ENCODE peak calls at places on chromosomes 4 and X, in nine cellular contexts. S is effector memory CD4-positive, alpha-beta T cell; A is mammary epithelial cell; H is GM23248; O is sigmoid colon; B is CD4-positive, alpha-beta memory T cell; K is ascending aorta; I is CD8-positive, alpha-beta memory T cell; M is upper lobe of right lung. N is an unnamed sample. For H3K4me1, the result is how much of the 10 kb centered on the place peaks cover.

GRCh38 chrX:30275498-30275897 is 28.6 kb downstream of the MAGEB1 start:
- DNase-seq in S (no peak), A (peak), H (peak), O (no peak), B (no peak), K (no peak), I (no peak), M (no peak), N (no peak)

GRCh38 chrX:2423293-2423692 is 77.5 kb downstream of the DHRSX start:
- DNase-seq in S (no peak), A (peak), H (peak), O (no peak), B (no peak), K (no peak), I (no peak), M (no peak), N (no peak)

GRCh38 chrX:40855411-40855810 is 120.1 kb upstream of the MED14 start:
- DNase-seq in S (no peak), A (peak), H (peak), O (no peak), B (no peak), K (no peak), I (no peak), M (no peak), N (no peak)

GRCh38 chr4:155629183-155629825 is 37.3 kb upstream of the GUCY1A1 start:
- DNase-seq in S (no peak), A (peak), H (peak), O (no peak), B (no peak), K (no peak), I (no peak), M (no peak), N (no peak)

GRCh38 chrX:54977387-54977786 is 16.6 kb downstream of the PFKFB1 start:
- DNase-seq in S (no peak), A (no peak), H (no peak), O (no peak), B (no peak), K (no peak), I (no peak), M (no peak), N (no peak)

GRCh38 chr4:78862314-78862737 is 76.9 kb downstream of the PAQR3 start:
- DNase-seq in S (no peak), A (no peak), H (no peak), O (no peak), B (no peak), K (no peak), I (no peak), M (no peak), N (no peak)

GRCh38 chr4:165440415-165440882 is 61.6 kb downstream of the CPE start:
- DNase-seq in S (no peak), A (peak), H (peak), O (no peak), B (no peak), K (no peak), I (no peak), M (no peak), N (no peak)

GRCh38 chr4:174152717-174153466 is 130.6 kb downstream of the FBXO8 start:
- DNase-seq in S (no peak), A (no peak), H (no peak), O (no peak), B (no peak), K (no peak), I (no peak), M (no peak), N (no peak)

GRCh38 chrX:118974908-118975671 is 672 bp downstream of the LONRF3 start:
- DNase-seq in S (peak), A (no peak), H (peak), O (peak), B (peak), K (no peak), I (peak), M (peak), N (no peak)

GRCh38 chr4:9898596-9899345 is 117.3 kb downstream of the DRD5 start:
- DNase-seq in S (no peak), A (peak), H (peak), O (no peak), B (no peak), K (no peak), I (no peak), M (no peak), N (peak)

GRCh38 chrX:102599084-102599949 is at the start of gene ARMCX5:
- DNase-seq in S (peak), A (peak), H (peak), O (peak), B (peak), K (no peak), I (peak), M (peak), N (peak)

GRCh38 chr4:186724861-186725419 is 1.3 kb upstream of the FAT1 start:
- DNase-seq in S (no peak), A (peak), H (peak), O (no peak), B (no peak), K (no peak), I (no peak), M (no peak), N (no peak)

GRCh38 chr4:87049508-87049907 is 114.7 kb downstream of the AFF1 start:
- DNase-seq in S (no peak), A (no peak), H (no peak), O (no peak), B (no peak), K (no peak), I (no peak), M (no peak), N (no peak)

GRCh38 chr4:1202526-1203378 is 30.4 kb upstream of the SPON2 start:
- DNase-seq in S (no peak), A (no peak), H (no peak), O (peak), B (no peak), K (no peak), I (no peak), M (peak), N (no peak)

DNA sequence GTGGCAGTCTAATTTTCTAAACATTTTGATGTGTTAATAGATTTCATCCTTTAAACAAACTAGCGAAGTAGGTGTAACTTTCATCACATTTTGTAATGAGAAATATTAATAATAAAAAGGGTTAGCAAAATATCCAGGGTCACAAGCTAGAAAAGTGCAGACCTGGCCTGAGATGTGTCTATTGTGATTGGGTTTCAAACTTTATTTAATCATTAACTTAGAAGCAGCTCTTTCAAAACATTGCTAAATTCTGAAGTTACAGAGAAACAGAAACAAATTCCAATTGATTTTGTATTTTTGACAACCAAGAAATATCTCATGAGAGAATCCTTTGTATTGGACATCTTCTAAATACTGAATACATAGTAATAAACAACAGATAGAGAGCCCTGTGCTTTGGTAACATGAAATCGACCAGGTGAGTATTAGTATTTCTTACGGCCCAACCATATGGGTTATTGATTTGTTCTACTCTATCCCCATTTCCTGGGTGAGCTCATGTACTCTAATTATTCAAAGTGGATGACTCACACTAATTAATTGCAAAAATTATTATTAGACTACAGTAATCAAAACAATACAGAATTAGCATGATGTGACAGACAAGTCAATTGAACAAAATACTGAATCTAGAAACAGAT is 1093.8 kb upstream of the AGA start:
- DNase-seq in S (no peak), A (no peak), H (no peak), O (no peak), B (no peak), K (no peak), I (no peak), M (no peak), N (no peak)
- H3K4me1 ChIP-seq in S (under half), A (under half), H (under half), O (under half), B (under half), K (under half), I (under half), M (under half), N (under half)

GRCh38 chrX:127873637-127874036 is 178.6 kb downstream of the ACTRT1 start:
- DNase-seq in S (no peak), A (no peak), H (no peak), O (no peak), B (no peak), K (no peak), I (no peak), M (no peak), N (no peak)

GRCh38 chrX:127884921-127885320 is 167.3 kb downstream of the ACTRT1 start:
- DNase-seq in S (no peak), A (no peak), H (no peak), O (no peak), B (no peak), K (no peak), I (no peak), M (no peak), N (no peak)

GRCh38 chrX:127877358-127877757 is 174.8 kb downstream of the ACTRT1 start:
- DNase-seq in S (no peak), A (no peak), H (no peak), O (no peak), B (no peak), K (no peak), I (no peak), M (no peak), N (no peak)

DNA sequence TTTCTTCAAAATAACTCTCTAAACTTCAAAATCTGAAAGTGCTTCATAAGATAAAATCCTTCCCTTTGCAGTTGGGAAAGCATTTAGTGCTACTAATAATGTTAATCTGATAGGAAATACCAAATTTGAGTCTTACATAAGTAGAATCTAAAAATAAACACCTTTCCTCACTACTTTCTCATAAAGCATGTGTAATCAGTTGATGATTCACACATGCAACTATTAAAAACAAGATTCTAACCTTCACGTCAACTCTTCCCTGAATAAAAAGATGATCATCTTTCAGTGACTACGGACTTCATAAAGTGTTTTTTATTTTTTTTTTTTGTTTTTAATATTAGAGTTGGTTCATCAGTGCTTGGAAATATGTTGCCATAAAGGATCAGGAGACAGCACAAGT is 172.6 kb downstream of the ACTRT1 start:
- DNase-seq in S (no peak), A (no peak), H (no peak), O (no peak), B (no peak), K (no peak), I (no peak), M (no peak), N (no peak)
- H3K27ac ChIP-seq in S (no peak), A (no peak), H (no peak), O (no peak), B (no peak), K (no peak), I (no peak), M (no peak), N (no peak)

DNA sequence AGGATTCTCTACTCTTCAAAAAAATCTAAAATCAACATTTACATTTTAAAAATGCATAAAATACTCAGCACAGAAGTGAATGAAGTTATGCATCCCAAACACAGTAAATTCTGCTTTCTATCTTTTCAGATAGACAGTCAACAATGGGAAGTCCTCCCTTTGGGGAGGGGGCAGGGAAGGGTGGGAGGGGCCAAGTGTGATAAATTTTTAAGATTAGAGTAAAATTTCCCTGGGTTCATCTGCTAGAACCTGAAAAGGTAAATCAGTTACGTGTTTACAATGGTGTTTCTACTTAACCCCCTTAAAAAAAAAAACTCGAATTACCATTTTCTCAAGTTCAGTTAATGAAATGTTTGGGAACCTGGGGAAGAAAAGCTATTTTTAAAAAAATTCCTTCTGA is 9.2 kb downstream of the PITX2 start:
- DNase-seq in S (no peak), A (no peak), H (no peak), O (no peak), B (no peak), K (no peak), I (no peak), M (no peak), N (no peak)
- H3K4me1 ChIP-seq in S (under half), A (under half), H (under half), O (under half), B (under half), K (under half), I (under half), M (under half), N (under half)

GRCh38 chr4:172986114-172986513 is 182.5 kb upstream of the GALNT7 start:
- DNase-seq in S (no peak), A (peak), H (no peak), O (no peak), B (no peak), K (no peak), I (no peak), M (no peak), N (no peak)
- H3K27ac ChIP-seq in S (no peak), A (peak), H (no peak), O (no peak), B (no peak), K (peak), I (no peak), M (no peak), N (no peak)

GRCh38 chrX:15947648-15948317 is 93.2 kb upstream of the AP1S2 start:
- DNase-seq in S (no peak), A (peak), H (peak), O (no peak), B (no peak), K (no peak), I (no peak), M (no peak), N (no peak)
- H3K4me1 ChIP-seq in S (under half), A (under half), H (under half), O (under half), B (under half), K (under half), I (under half), M (under half), N (under half)

DNA sequence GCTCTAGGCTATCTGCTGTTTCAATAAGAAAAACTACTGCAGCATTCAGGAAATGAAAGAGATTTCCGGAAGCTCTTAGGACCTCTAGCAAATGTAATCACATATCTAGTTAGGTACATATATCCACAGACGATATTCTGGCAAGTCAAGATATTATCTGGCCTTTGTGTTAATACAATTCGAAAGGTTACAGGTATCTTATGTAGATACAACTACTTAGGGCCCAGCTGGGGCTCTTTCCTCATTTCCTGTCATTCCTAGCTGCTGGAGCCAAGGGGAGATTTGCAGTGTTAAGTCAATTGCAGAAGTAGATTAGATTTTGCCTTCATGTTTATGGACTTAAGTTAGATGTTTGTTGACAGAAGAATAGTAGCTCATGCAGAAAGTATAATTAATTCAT is 299.5 kb downstream of the ARHGAP24 start:
- DNase-seq in S (no peak), A (no peak), H (no peak), O (no peak), B (no peak), K (no peak), I (no peak), M (no peak), N (no peak)
- H3K27ac ChIP-seq in S (no peak), A (no peak), H (no peak), O (no peak), B (no peak), K (no peak), I (no peak), M (no peak), N (no peak)

GRCh38 chrX:25083661-25084060 is 67.9 kb upstream of the ARX start:
- DNase-seq in S (no peak), A (peak), H (peak), O (no peak), B (no peak), K (no peak), I (no peak), M (no peak), N (no peak)
- H3K4me1 ChIP-seq in S (under half), A (under half), H (under half), O (under half), B (under half), K (under half), I (under half), M (under half), N (under half)

DNA sequence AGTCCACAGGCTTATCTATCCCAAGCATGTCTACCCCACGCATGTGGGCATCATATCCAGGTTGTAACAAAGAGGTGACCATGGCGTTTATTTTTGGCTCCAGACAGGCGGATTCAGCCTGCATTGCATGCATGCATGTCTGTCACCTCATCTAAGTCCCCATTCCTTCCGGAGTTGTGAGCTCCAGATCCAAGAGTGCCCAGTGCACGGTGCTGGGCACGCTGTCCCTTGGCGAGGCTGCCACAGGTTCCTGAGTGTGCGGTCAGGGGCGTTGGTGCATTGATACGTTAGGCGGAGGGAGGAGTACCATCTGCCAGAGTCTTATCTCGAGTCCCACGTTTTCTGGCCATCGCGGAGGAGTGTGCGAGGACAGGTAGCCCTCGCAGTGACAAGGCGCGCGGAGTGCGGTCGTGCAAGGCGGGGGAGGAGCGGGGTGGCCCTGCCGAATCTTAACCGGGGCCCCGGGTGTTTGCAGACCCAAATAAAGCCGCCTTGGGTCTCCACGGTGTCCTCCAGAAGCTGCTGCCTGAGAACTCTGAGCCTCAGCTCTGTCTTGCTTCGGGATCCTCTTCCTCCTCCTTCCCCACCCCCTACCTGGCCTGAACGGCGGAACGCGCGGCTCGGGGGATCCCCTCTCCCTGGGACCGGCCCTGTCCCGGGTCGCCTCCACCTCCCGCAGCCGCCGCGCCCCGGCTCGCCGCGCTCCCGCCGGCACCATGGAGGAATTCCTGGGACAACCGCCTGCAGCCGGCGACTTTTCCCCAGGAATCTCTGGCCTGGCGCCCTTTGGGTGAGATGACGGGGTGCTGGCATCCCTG is 618 bp upstream of the GALNTL6 start:
- DNase-seq in S (no peak), A (peak), H (no peak), O (peak), B (no peak), K (no peak), I (no peak), M (no peak), N (no peak)
- H3K27ac ChIP-seq in S (no peak), A (no peak), H (no peak), O (no peak), B (no peak), K (peak), I (no peak), M (no peak), N (no peak)

DNA sequence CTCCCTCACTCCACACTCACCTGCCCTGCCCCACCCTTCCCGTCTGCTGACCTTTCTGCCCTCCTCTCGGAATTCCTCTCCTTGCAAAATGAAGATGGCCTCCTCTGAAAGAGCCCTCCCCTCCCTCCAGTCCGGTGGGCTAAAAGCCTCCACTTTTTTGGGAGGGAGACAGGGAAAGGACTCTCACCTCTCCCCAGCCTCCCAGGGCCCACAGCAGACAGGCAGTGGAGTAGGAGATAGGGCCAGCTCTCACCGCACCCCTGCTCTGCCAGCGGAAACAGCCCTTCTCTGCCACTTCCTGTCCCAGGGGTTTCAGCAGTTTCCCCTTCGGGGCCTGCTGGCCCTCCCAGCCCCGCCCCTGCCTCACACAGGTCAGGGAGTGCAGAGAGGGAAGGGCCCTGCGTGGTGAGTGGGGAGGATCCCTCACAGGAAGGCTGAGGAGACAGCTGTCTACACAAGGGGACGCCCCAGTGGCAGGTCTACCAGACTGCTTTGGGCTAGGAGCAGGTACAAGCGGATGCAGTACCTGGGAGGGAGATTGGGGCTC is 18.2 kb downstream of the ELF4 start:
- DNase-seq in S (peak), A (no peak), H (no peak), O (no peak), B (peak), K (no peak), I (peak), M (peak), N (peak)
- H3K4me1 ChIP-seq in S (under half), A (under half), H (under half), O (under half), B (half or more), K (under half), I (half or more), M (under half), N (under half)

GRCh38 chr4:117893207-117893606 is 141.1 kb upstream of the NDST3 start:
- DNase-seq in S (no peak), A (no peak), H (no peak), O (no peak), B (no peak), K (no peak), I (no peak), M (no peak), N (no peak)
- H3K27ac ChIP-seq in S (no peak), A (no peak), H (no peak), O (no peak), B (no peak), K (no peak), I (no peak), M (no peak), N (no peak)